ENCODE peak calls at places on chromosomes 16 and 17, in five cellular contexts. P is stromal cell of bone marrow, S is esophagus muscularis mucosa, D is pancreas, A is NCI-H1105 treated with DMSO at 0.1 percent for 48 hours. U is an unnamed sample.

GRCh38 chr17:47869114-47869513 is 18.2 kb upstream of the SP6 start:
- DNase-seq in A (no peak), S (no peak), D (no peak), P (no peak), U (no peak)

GRCh38 chr17:78517421-78517820 is 59.8 kb downstream of the DNAH17 start:
- DNase-seq in D (no peak), S (no peak), A (no peak), P (no peak), U (peak; percentile 18)

GRCh38 chr17:44598329-44598728 is 41.0 kb downstream of the FZD2 start:
- DNase-seq in D (no peak), A (no peak), S (no peak), P (no peak), U (no peak)

GRCh38 chr16:57892447-57893096 is 78.4 kb downstream of the CNGB1 start:
- DNase-seq in A (no peak), D (no peak), S (no peak), P (no peak), U (no peak)

GRCh38 chr17:17849863-17850373 is 13.1 kb upstream of the SREBF1 start:
- DNase-seq in D (no peak), A (peak; percentile 14), P (peak; percentile 45), S (no peak), U (peak; percentile 68)

GRCh38 chr16:264440-264951 is 11.2 kb downstream of the RGS11 start:
- DNase-seq in A (no peak), P (no peak), D (peak; percentile 11), S (no peak), U (no peak)

GRCh38 chr17:2721603-2722002 is 10.0 kb upstream of the CLUH start:
- DNase-seq in D (no peak), S (no peak), P (no peak), A (no peak), U (no peak)

GRCh38 chr17:39104657-39105056 is 46.8 kb downstream of the PLXDC1 start:
- DNase-seq in A (no peak), S (no peak), D (no peak), P (no peak), U (no peak)

GRCh38 chr17:45367216-45367615 is 50.4 kb upstream of the MAP3K14 start:
- DNase-seq in D (no peak), A (no peak), S (peak; percentile 57), P (no peak), U (no peak)

GRCh38 chr16:13950821-13951547 is 31.0 kb downstream of the ERCC4 start:
- DNase-seq in D (no peak), S (no peak), A (no peak), P (no peak), U (no peak)

GRCh38 chr17:8729421-8729820 is 15.2 kb downstream of the CCDC42 start:
- DNase-seq in S (no peak), A (no peak), P (no peak), D (no peak), U (no peak)

GRCh38 chr16:85541181-85541580 is 71.9 kb upstream of the GSE1 start:
- DNase-seq in A (no peak), D (no peak), S (no peak), P (no peak), U (no peak)

GRCh38 chr17:43769426-43769825 is 9.4 kb downstream of the DUSP3 start:
- DNase-seq in D (no peak), S (no peak), P (no peak), A (no peak), U (no peak)

GRCh38 chr16:85385463-85386331 is 227.4 kb upstream of the GSE1 start:
- DNase-seq in A (no peak), P (no peak), S (no peak), D (peak; percentile 6), U (no peak)

GRCh38 chr17:17376362-17376761 is 73.2 kb downstream of the NT5M start:
- DNase-seq in D (no peak), A (no peak), P (no peak), S (no peak), U (peak; percentile 77)

GRCh38 chr16:35195173-35195863 is 1735.9 kb downstream of the TP53TG3F start:
- DNase-seq in A (no peak), S (no peak), P (no peak), D (no peak), U (no peak)

GRCh38 chr17:38728290-38728831 is 1.8 kb upstream of the CISD3 start:
- DNase-seq in P (no peak), A (no peak), D (no peak), S (no peak), U (no peak)

GRCh38 chr17:74280093-74280513 is 6.1 kb downstream of the DNAI2 start:
- DNase-seq in D (no peak), P (no peak), S (no peak), A (no peak), U (no peak)

U was measured in mesenchymal stem cell.